ENCODE peak calls at places on chromosomes 16 and 17, in four cellular contexts. One of them, this sample, is unnamed.
A peak's percentile ranks its signal among the peaks of the same experiment; 100 is the strongest.

GRCh38 chr17:11273596-11273995 is 32.6 kb downstream of the SHISA6 start:
- DNase-seq in GM12878: no peak
- DNase-seq in K562: no peak
- DNase-seq in HepG2: no peak
- DNase-seq in this sample: no peak

GRCh38 chr16:3576211-3576610 is 992 bp downstream of the NLRC3 start:
- DNase-seq in GM12878: no peak
- DNase-seq in K562: no peak
- DNase-seq in HepG2: no peak
- DNase-seq in this sample: no peak

GRCh38 chr16:10646581-10647263 is 48.0 kb downstream of the TEKT5 start:
- DNase-seq in GM12878: no peak
- DNase-seq in K562: no peak
- DNase-seq in HepG2: peak; percentile 57
- DNase-seq in this sample: no peak

GRCh38 chr17:44258811-44259351 is 9.1 kb downstream of the SLC4A1 start:
- DNase-seq in GM12878: no peak
- DNase-seq in K562: no peak
- DNase-seq in HepG2: no peak
- DNase-seq in this sample: no peak

GRCh38 chr16:48556913-48557351 is 53.0 kb downstream of the N4BP1 start:
- DNase-seq in GM12878: peak; percentile 40
- DNase-seq in K562: no peak
- DNase-seq in HepG2: no peak
- DNase-seq in this sample: no peak

GRCh38 chr16:88369447-88370008 is 13.2 kb upstream of the ZNF469 start:
- DNase-seq in GM12878: no peak
- DNase-seq in K562: no peak
- DNase-seq in HepG2: no peak
- DNase-seq in this sample: no peak

GRCh38 chr16:82867425-82867824 is 240.7 kb downstream of the CDH13 start:
- DNase-seq in GM12878: no peak
- DNase-seq in K562: no peak
- DNase-seq in HepG2: no peak
- DNase-seq in this sample: no peak

GRCh38 chr16:4115209-4115940 is 867 bp downstream of the ADCY9 start:
- DNase-seq in GM12878: no peak
- DNase-seq in K562: peak; percentile 51
- DNase-seq in HepG2: no peak
- DNase-seq in this sample: peak; percentile 68

GRCh38 chr17:57708401-57708800 is 36.7 kb downstream of the CCDC182 start:
- DNase-seq in GM12878: no peak
- DNase-seq in K562: no peak
- DNase-seq in HepG2: no peak
- DNase-seq in this sample: peak; percentile 42

GRCh38 chr17:35252646-35253045 is 9.8 kb downstream of the SLFN5 start:
- DNase-seq in GM12878: no peak
- DNase-seq in K562: no peak
- DNase-seq in HepG2: no peak
- DNase-seq in this sample: no peak

GRCh38 chr16:61934591-61934990 is 101.6 kb downstream of the CDH8 start:
- DNase-seq in GM12878: no peak
- DNase-seq in K562: no peak
- DNase-seq in HepG2: no peak
- DNase-seq in this sample: no peak

GRCh38 chr17:20281860-20282259 is 185.5 kb downstream of the LGALS9B start:
- DNase-seq in GM12878: no peak
- DNase-seq in K562: no peak
- DNase-seq in HepG2: no peak
- DNase-seq in this sample: no peak

GRCh38 chr17:40019140-40019991 is 4.1 kb downstream of the CSF3 start:
- DNase-seq in GM12878: no peak
- DNase-seq in K562: no peak
- DNase-seq in HepG2: no peak
- DNase-seq in this sample: no peak
- TF ChIP-seq FOXK2 in GM12878: no peak
- TF ChIP-seq FOXK2 in K562: no peak
- TF ChIP-seq FOXK2 in HepG2: no peak
- TF ChIP-seq FOXK2 in this sample: no peak

DNA sequence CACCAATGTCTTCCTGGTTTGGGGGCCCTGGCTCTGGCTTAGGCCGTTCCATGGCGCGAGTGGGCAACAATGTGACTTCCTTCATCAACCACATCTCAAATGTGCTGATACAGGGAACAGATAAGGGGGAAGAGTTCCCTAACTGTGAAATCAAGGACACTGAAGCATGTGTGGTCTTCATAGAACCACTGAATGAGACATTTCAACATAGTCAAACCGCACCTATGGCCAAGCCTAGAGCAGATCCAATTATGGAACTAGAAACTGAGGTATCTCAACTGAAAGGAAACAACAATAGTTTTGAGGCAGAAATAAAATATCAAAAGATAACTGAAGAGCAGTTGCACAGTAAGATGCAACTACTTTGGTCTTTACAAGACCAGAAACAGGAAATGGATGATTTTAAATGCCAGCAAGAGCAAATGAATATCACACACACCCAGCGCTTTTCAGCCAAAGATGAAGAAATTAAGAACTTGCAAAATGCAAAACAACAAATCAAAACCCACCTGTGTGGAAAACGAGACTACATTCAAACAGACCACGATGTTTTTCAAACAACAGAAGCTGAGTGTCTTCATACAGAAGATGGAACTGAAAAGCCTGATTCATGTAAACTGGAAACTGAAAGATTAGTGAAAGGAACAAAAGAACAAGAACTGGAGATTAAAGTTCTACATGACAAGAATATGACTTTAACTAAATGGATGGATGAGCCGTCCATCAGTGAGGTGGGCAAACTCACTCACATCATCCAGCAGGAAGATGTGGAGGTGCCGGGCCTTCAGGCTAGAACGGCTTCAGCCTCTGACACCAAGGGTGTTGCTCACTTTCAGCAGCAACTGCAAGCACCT is 18.1 kb upstream of the LCMT1 start:
- DNase-seq in GM12878: no peak
- DNase-seq in K562: no peak
- DNase-seq in HepG2: no peak
- DNase-seq in this sample: no peak
- TF ChIP-seq FOXK2 in GM12878: no peak
- TF ChIP-seq FOXK2 in K562: no peak
- TF ChIP-seq FOXK2 in HepG2: no peak
- TF ChIP-seq FOXK2 in this sample: no peak

GRCh38 chr16:89395150-89396142 is 94.9 kb downstream of the ANKRD11 start:
- DNase-seq in GM12878: no peak
- DNase-seq in K562: no peak
- DNase-seq in HepG2: peak; percentile 97
- DNase-seq in this sample: peak; percentile 45
- TF ChIP-seq FOXK2 in GM12878: no peak
- TF ChIP-seq FOXK2 in K562: no peak
- TF ChIP-seq FOXK2 in HepG2: no peak
- TF ChIP-seq FOXK2 in this sample: no peak

DNA sequence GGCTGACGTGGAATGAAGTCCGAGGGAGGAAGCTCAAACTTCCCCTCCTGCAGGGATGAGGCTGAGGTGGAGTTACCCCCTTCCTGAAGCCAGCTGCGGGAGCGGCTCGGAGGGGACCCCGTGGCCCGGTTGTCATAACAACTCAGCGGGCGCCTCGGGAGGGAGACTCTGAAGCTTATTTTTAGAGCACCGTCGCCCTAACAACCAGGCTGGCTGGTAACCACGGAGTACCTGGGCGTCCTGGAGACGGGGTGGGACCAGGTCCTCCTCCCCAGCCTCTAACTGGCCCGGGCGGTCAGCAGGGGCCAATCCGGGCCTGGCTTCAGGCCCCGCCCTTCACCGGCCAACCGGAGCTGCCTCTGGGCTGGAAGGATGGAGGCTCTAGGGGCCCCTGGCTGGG is 27.7 kb downstream of the NECAB2 start:
- DNase-seq in GM12878: no peak
- DNase-seq in K562: peak; percentile 78
- DNase-seq in HepG2: no peak
- DNase-seq in this sample: no peak
- TF ChIP-seq FOXK2 in GM12878: no peak
- TF ChIP-seq FOXK2 in K562: no peak
- TF ChIP-seq FOXK2 in HepG2: no peak
- TF ChIP-seq FOXK2 in this sample: no peak

DNA sequence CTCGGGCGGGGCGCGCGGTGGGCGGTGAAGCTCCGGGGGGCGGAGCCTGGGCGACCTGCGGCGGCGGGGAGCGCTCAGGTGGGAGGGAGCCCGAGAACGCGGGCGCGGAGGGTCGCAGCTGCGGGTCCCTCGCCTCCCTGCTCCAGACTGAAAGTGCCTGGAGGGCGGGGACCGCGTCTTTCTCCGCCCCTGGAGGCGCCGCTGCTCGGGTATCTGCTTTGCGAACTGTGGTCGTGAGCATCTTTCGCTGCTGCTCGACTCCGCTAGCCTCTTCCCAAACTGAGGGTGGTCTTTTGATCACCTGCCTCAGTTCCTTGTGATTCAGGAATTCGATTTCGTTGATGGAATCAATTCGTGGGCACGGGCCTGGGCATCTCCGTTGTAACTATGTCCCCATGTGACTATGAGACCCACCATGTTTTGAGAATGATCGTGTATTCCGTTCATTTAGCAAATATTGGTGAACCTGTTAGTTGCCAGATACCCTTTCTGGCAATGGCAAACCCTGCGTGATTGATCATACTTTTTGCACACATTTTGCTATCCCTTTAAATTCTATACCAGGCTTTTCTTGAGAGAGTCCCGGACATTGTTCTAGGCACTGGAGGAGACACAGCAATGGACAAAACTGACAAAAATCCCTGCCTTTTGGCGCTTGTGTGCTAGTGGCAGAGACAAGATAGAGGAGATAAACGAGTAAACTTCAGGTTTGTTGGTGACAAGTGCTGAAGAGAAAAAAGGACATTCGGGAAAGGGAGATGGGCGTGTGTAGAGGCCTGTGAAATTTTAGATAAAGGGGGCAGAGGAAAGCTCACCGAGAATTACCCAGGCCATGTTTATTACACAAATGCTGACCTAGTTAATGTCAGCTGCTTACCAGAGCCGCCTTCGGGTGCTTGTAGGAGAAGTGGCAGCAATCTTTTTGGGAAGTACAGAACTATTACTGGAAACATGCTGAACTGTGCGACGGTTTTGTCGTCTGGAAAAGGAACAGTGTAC is 913 bp downstream of the UTP18 start:
- DNase-seq in GM12878: no peak
- DNase-seq in K562: peak; percentile 81
- DNase-seq in HepG2: peak; percentile 49
- DNase-seq in this sample: peak; percentile 81
- TF ChIP-seq FOXK2 in GM12878: no peak
- TF ChIP-seq FOXK2 in K562: peak; percentile 19
- TF ChIP-seq FOXK2 in HepG2: no peak
- TF ChIP-seq FOXK2 in this sample: no peak

DNA sequence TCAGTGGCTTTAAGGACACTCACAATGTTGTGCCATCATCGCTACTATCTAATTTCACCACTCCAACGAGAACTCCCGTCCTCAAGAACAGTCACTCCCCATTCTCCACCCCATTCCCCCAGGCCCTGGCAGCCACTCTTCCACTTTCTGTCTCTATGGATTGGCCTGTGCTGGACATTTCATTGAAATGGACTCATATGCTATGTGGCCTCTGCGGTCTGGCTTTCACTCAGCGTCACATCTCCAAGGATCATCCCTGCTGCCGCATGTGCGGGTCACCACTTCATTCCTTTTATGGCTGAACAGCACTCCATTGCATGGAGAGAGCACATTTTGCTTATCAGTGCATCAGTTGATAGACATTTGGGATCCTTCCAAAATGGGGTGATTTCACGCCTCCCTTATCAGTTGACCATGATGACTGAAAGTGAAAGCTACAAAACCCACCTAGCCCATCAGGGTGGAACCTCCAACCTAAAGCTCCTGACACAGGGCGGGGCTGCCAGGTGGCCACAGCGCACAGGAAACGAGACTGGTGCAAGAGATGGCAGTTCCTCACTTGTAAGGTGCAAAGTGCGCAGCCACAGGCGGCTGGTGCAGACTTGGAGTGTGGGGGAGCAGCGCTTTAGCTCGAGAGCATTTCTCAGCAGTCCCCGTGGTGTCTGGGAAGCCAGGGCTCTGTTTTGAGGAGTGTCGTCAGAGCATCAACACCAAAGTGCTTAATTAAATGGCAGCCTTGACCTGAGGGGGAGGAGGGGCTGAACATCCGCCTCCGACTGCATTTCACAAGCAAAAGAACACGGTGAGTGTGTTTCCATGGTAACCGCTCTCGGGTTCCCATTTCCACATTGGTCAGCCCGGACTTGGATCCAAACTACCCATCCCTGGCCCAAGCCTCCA is 23.8 kb downstream of the COTL1 start:
- DNase-seq in GM12878: peak; percentile 99
- DNase-seq in K562: no peak
- DNase-seq in HepG2: peak; percentile 36
- DNase-seq in this sample: no peak
- TF ChIP-seq FOXK2 in GM12878: no peak
- TF ChIP-seq FOXK2 in K562: no peak
- TF ChIP-seq FOXK2 in HepG2: no peak
- TF ChIP-seq FOXK2 in this sample: no peak

DNA sequence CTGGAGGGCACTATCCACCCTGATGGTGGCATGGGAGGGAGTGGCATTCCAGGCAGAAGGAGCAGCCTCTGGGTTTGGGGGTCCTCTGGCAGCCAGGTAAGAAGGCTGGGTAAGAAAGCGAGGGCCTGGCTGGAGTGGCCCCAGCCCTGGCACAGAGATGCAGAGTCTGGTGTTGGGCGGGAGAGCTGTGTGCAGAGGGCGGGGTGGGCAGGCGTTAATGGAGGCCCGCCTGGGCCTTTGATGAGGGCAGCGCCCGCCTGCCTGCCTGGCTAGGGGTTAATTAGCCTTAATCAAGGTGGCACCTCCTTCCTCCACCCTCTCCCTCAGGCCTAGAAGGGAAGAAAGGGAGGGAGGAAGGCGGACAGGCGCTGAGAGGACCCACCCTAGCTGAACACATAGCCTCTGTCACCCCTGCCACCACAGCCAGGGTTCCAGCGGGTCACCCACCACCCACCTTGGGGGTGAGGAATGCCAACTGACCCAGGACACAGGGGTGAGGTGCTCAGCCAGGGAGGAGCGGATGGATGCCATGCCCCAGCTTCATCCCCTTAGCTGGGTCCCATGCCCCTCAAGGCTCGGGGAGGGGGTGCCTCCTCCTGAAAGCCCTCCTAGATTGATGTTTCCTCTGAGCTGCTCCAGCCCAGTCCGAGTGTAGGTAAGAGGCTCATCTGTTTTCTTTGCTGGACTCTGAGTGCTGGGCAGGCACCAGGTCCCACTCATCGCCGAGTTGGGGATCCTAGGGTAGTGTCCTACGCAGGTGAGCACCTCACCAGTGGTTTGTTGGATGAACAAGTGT is 13.4 kb upstream of the FAM83G start:
- DNase-seq in GM12878: no peak
- DNase-seq in K562: no peak
- DNase-seq in HepG2: no peak
- DNase-seq in this sample: no peak
- TF ChIP-seq FOXK2 in GM12878: no peak
- TF ChIP-seq FOXK2 in K562: no peak
- TF ChIP-seq FOXK2 in HepG2: no peak
- TF ChIP-seq FOXK2 in this sample: no peak

This sample was measured in HEK293T.